ENCODE peak calls at places on chromosomes 2 and 18, in five cellular contexts. Y is adrenal gland; C is effector memory CD4-positive, alpha-beta T cell; T is Panc1; B is Peyer's patch. P is an unnamed sample.

GRCh38 chr2:231597014-231597611 is 4.4 kb downstream of the TEX44 start:
- DNase-seq in Y (peak), C (no peak), T (no peak), B (no peak), P (peak)

GRCh38 chr2:148959745-148960144 is 78.8 kb upstream of the LYPD6B start:
- DNase-seq in Y (no peak), C (no peak), T (no peak), B (no peak), P (no peak)

GRCh38 chr2:240135706-240136012 is 446 bp downstream of the COPS9 start:
- DNase-seq in Y (no peak), C (no peak), T (no peak), B (no peak), P (no peak)

GRCh38 chr2:72988726-72989273 is 71.5 kb downstream of the EMX1 start:
- DNase-seq in Y (no peak), C (no peak), T (no peak), B (peak), P (no peak)

GRCh38 chr2:127820080-127820668 is 9.2 kb upstream of the WDR33 start:
- DNase-seq in Y (no peak), C (no peak), T (no peak), B (no peak), P (no peak)

GRCh38 chr18:45820144-45820745 is 5.2 kb upstream of the SIGLEC15 start:
- DNase-seq in Y (no peak), C (no peak), T (no peak), B (no peak), P (no peak)

GRCh38 chr2:20448246-20449046 is 1.6 kb downstream of the RHOB start:
- DNase-seq in Y (no peak), C (no peak), T (no peak), B (no peak), P (no peak)

GRCh38 chr18:54647176-54647575 is 56.1 kb downstream of the DYNAP start:
- DNase-seq in Y (no peak), C (no peak), T (no peak), B (no peak), P (no peak)

GRCh38 chr18:3151379-3152264 is 68.1 kb downstream of the MYOM1 start:
- DNase-seq in Y (no peak), C (no peak), T (no peak), B (no peak), P (peak)

GRCh38 chr2:241767464-241768250 is 9.0 kb upstream of the GAL3ST2 start:
- DNase-seq in Y (no peak), C (no peak), T (no peak), B (peak), P (no peak)

GRCh38 chr2:213164263-213164662 is 12.9 kb upstream of the IKZF2 start:
- DNase-seq in Y (no peak), C (no peak), T (no peak), B (no peak), P (no peak)

GRCh38 chr2:64819774-64820688 is 166.3 kb upstream of the SERTAD2 start:
- DNase-seq in Y (no peak), C (peak), T (no peak), B (no peak), P (peak)

GRCh38 chr2:209505410-209505809 is 81.6 kb downstream of the MAP2 start:
- DNase-seq in Y (no peak), C (no peak), T (no peak), B (no peak), P (no peak)

GRCh38 chr2:150803689-150804398 is 316.4 kb upstream of the RND3 start:
- DNase-seq in Y (no peak), C (no peak), T (no peak), B (no peak), P (no peak)

GRCh38 chr18:10687161-10687925 is 161.5 kb downstream of the NAPG start:
- DNase-seq in Y (no peak), C (no peak), T (no peak), B (no peak), P (no peak)

GRCh38 chr2:188434018-188434417 is 142.3 kb downstream of the GULP1 start:
- DNase-seq in Y (no peak), C (no peak), T (no peak), B (no peak), P (no peak)

GRCh38 chr2:127573771-127574170 is 38.3 kb downstream of the MYO7B start:
- DNase-seq in Y (no peak), C (no peak), T (no peak), B (no peak), P (no peak)

GRCh38 chr18:62526098-62527025 is 3.5 kb downstream of the ZCCHC2 start:
- DNase-seq in Y (peak), C (peak), T (no peak), B (peak), P (peak)

GRCh38 chr2:65558748-65559147 is 126.3 kb upstream of the SPRED2 start:
- DNase-seq in Y (no peak), C (no peak), T (no peak), B (no peak), P (no peak)

GRCh38 chr2:234245945-234246344 is 195.4 kb downstream of the SPP2 start:
- DNase-seq in Y (no peak), C (no peak), T (no peak), B (no peak), P (no peak)

GRCh38 chr2:217231724-217232123 is 371.9 kb upstream of the TNP1 start:
- DNase-seq in Y (no peak), C (no peak), T (no peak), B (no peak), P (no peak)

GRCh38 chr2:218123986-218124385 is 1.8 kb upstream of the CXCR2 start:
- DNase-seq in Y (no peak), C (no peak), T (no peak), B (no peak), P (no peak)

GRCh38 chr2:69567157-69567908 is 76.2 kb downstream of the AAK1 start:
- DNase-seq in Y (no peak), C (no peak), T (no peak), B (no peak), P (no peak)

GRCh38 chr2:236254674-236255073 is 9.5 kb downstream of the ASB18 start:
- DNase-seq in Y (no peak), C (no peak), T (no peak), B (no peak), P (no peak)

GRCh38 chr2:108640731-108641130 is 78.6 kb upstream of the RANBP2 start:
- DNase-seq in Y (no peak), C (no peak), T (no peak), B (no peak), P (no peak)

GRCh38 chr18:63627819-63628218 is 16.2 kb downstream of the SERPINB4 start:
- DNase-seq in Y (no peak), C (no peak), T (no peak), B (no peak), P (no peak)

GRCh38 chr2:177241771-177242135 is 22.8 kb downstream of the NFE2L2 start:
- DNase-seq in Y (no peak), C (no peak), T (no peak), B (no peak), P (no peak)

GRCh38 chr2:126809357-126809756 is 89.3 kb upstream of the TEX51 start:
- DNase-seq in Y (no peak), C (no peak), T (no peak), B (no peak), P (no peak)

GRCh38 chr2:27303093-27304025 is 4.9 kb downstream of the UCN start:
- DNase-seq in Y (peak), C (no peak), T (no peak), B (no peak), P (peak)

GRCh38 chr2:47093626-47094025 is 61.5 kb downstream of the STPG4 start:
- DNase-seq in Y (no peak), C (no peak), T (no peak), B (no peak), P (no peak)

GRCh38 chr2:25362564-25363145 is 20.9 kb upstream of the DNMT3A start:
- DNase-seq in Y (peak), C (peak), T (no peak), B (peak), P (peak)

GRCh38 chr2:207071820-207072219 is 93.9 kb downstream of the KLF7 start:
- DNase-seq in Y (no peak), C (no peak), T (no peak), B (no peak), P (no peak)

GRCh38 chr2:226799976-226800940 is 638 bp upstream of the IRS1 start:
- DNase-seq in Y (peak), C (no peak), T (no peak), B (peak), P (no peak)

GRCh38 chr2:129354662-129355061 is 624.8 kb upstream of the RAB6C start:
- DNase-seq in Y (no peak), C (no peak), T (no peak), B (no peak), P (no peak)

GRCh38 chr2:25473758-25474335 is 132.1 kb upstream of the DNMT3A start:
- DNase-seq in Y (no peak), C (no peak), T (no peak), B (no peak), P (no peak)

GRCh38 chr2:164906947-164907346 is 48.4 kb downstream of the SLC38A11 start:
- DNase-seq in Y (no peak), C (no peak), T (no peak), B (no peak), P (no peak)

GRCh38 chr2:110984654-110985053 is 136.1 kb upstream of the BCL2L11 start:
- DNase-seq in Y (no peak), C (no peak), T (no peak), B (no peak), P (no peak)

GRCh38 chr2:105455488-105455991 is 56.7 kb upstream of the FHL2 start:
- DNase-seq in Y (peak), C (no peak), T (peak), B (peak), P (no peak)

DNA sequence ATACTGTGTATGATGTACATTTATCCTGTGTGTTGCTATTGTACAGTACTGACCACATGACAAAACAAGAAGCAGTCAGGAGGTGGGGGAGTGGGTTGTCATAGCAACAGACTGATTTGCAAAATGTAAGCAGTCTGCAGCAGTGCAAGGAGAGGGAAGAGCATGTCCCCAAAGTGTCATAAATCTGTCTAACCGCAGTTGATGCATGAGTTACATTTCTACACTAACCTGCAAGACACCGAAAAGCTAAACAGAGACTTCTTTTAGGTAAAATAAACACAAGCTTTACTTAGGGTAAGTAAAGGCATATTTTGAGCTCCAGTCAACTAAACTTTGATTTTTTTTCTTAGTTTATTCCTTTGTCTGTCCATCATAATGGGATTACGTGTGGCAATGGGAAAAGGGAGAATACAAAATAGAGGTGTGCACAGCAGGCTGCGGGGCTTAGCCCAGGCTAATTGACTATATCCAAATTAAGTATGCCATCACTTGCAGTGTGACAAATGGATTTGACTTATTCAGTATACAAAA is 134.5 kb downstream of the MEIS1 start:
- DNase-seq in Y (no peak), C (no peak), T (no peak), B (no peak), P (no peak)
- H3K27ac ChIP-seq in Y (no peak), C (no peak), T (no peak), B (no peak), P (no peak)

DNA sequence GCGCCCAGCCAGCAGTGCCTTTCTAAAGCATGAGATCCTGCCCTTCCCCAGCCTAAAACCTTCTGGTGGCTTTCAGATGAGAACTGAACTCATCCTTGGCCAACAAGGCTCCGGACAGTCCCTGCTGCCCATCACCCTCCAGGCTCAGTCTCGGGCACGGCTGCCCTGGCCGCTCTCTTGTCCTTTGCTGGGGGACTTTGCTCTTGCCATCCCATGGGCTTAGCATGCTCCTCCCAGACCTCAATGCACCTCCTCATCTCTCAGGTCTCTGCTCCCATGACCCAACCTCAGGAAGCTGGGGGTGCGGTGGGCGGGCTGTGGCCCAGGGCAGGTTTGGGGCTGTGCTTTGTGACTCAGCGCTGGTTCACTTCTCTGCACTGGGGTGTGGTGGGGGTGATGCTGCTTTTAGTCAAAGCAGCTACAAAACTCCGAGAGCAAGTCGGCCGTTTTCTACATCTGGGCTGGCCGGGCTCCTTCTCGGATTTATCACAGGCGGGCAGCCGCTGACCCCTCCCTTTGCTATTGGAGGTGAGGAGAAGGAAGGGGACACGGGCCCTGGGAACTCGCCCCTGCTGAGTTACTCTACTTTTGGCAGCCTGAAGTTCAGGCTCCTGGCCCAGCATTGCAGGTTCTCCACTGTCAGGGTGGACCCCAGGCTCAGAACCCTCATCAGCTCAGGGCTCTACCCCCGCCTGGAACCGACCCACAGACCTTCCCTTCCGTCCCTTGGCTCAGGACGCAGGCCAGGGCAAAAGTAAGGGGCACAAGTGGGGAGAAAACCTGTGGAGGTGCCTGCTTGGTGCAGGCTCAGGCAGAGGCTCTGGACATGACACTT is 90.6 kb upstream of the TAF1B start:
- DNase-seq in Y (no peak), C (peak), T (peak), B (peak), P (no peak)
- H3K4me3 ChIP-seq in Y (no peak), C (peak), T (peak), B (no peak), P (peak)

DNA sequence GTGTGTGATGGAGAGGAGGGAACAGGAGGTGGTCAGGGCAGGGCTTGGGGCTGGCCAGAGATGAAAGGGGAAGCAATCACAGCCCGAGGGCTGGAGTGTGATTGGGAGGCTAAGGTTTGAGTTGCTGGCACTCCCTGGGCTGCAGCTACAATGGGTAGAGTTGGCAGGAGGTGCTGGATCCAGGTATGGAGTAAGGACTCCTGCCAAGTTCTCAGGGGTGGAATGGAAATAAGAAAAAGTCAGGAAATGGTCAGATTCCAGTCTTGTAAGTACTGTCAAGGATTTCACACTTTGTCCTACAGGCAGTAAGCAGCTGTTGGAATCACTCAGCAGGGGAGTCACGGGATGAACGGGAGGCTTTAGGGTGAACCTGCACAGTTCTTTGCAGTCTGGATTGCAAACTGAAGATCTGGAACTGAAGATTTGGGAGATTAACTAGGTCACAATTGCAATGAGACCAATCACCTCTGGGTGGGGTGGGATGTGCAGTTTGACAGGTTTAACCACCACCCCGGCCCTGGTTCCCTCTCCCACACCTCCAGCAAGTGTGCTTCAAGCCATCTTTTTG is 10.9 kb upstream of the INPP5D start:
- DNase-seq in Y (no peak), C (no peak), T (no peak), B (no peak), P (no peak)
- H3K27ac ChIP-seq in Y (no peak), C (no peak), T (no peak), B (no peak), P (no peak)

GRCh38 chr18:77103181-77103875 is 29.3 kb downstream of the MBP start:
- DNase-seq in Y (no peak), C (no peak), T (no peak), B (no peak), P (no peak)

GRCh38 chr18:77099501-77100370 is 32.8 kb downstream of the MBP start:
- DNase-seq in Y (no peak), C (no peak), T (no peak), B (no peak), P (no peak)

GRCh38 chr18:77102246-77103040 is 30.1 kb downstream of the MBP start:
- DNase-seq in Y (no peak), C (no peak), T (no peak), B (no peak), P (peak)

GRCh38 chr18:77100751-77101355 is 31.7 kb downstream of the MBP start:
- DNase-seq in Y (no peak), C (peak), T (no peak), B (no peak), P (no peak)

DNA sequence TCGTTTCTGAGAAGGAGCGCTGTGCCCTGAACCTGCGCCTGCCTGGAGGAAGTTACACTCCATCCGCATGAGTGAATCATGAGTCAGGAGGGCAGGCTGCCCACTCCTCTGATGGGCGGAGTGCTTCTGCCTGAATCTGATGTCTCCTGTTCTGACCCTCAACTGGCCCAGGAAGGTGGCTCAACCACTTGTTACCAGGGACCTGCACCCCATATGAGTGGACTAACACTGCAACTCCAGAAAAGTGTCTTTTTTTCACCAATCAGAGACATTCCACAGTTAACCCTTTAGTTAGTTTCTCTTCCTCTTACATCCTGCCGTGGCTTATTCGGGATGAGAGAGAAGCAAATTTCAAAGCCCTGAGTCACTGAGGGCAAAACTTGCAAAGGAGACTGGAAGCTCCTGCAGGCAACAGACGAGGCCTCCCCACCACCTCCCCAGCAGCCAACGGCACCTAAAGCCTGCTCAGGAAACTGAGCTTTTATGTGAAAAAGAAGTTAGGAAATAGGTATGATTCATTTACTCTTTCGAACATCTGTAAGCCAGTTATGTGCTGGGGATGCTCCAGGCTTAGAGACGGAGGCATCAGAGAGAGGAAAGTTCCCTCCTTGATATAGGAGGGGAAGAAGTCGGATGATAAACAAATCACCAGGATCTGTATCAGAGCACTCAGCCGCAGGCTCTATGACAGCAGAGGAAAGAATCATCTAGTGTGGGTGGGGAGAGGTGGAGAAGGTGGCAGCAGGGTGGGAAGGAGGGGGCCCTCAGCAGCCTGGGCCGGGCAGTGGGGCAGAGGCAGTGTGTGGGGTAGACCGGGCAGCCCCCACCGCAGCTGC is 31.0 kb downstream of the MBP start:
- DNase-seq in Y (peak), C (peak), T (peak), B (no peak), P (no peak)
- H3K4me3 ChIP-seq in Y (no peak), C (peak), T (peak), B (no peak), P (peak)